ENCODE peak calls at places on chromosomes 4 and X, in nine cellular contexts. I, K, L, Y, H, W, D, X and O are unnamed samples.

GRCh38 chrX:54810532-54810931 is 3.0 kb downstream of the MAGED2 start:
- DNase-seq in W (no peak), I (no peak), L (no peak), H (no peak), D (no peak), K (no peak), X (no peak), Y (no peak), O (no peak)

GRCh38 chr4:185149392-185149791 is 6.3 kb downstream of the SLC25A4 start:
- DNase-seq in I (no peak), L (no peak), X (no peak), W (no peak), Y (no peak), D (no peak), K (no peak), H (no peak), O (no peak)

GRCh38 chr4:12145106-12145505 is 716.4 kb upstream of the HS3ST1 start:
- DNase-seq in D (no peak), L (no peak), I (no peak), H (no peak), Y (no peak), W (no peak), X (no peak), K (no peak), O (no peak)

GRCh38 chrX:9134341-9134740 is 100.4 kb upstream of the FAM9B start:
- DNase-seq in W (no peak), D (no peak), H (no peak), K (no peak), I (no peak), Y (no peak), L (no peak), X (no peak), O (no peak)

GRCh38 chrX:24395775-24396174 is 35.3 kb downstream of the SUPT20HL1 start:
- DNase-seq in H (peak), L (peak), D (peak), X (no peak), Y (no peak), K (peak), I (peak), W (no peak), O (peak)

GRCh38 chrX:154091678-154092077 is 5.8 kb downstream of the MECP2 start:
- DNase-seq in K (no peak), Y (peak), I (no peak), L (no peak), W (no peak), H (no peak), X (no peak), D (no peak), O (no peak)

GRCh38 chr4:175298119-175298518 is 380.0 kb downstream of the ADAM29 start:
- DNase-seq in D (peak), W (no peak), I (no peak), K (no peak), Y (no peak), L (no peak), X (no peak), H (no peak), O (no peak)

GRCh38 chrX:19548279-19548678 is 33.0 kb upstream of the MAP3K15 start:
- DNase-seq in Y (no peak), D (no peak), L (no peak), H (no peak), X (no peak), W (no peak), K (no peak), I (no peak), O (no peak)

GRCh38 chrX:139692506-139692849 is 15.5 kb downstream of the MCF2 start:
- DNase-seq in D (peak), W (no peak), H (no peak), X (no peak), I (no peak), K (no peak), Y (no peak), L (no peak), O (no peak)

GRCh38 chr4:114108869-114109268 is 129.4 kb upstream of the ARSJ start:
- DNase-seq in H (no peak), L (no peak), K (no peak), I (no peak), Y (no peak), W (no peak), D (peak), X (no peak), O (no peak)

GRCh38 chr4:90498175-90498574 is 371.0 kb downstream of the CCSER1 start:
- DNase-seq in I (no peak), D (no peak), W (no peak), X (no peak), H (no peak), L (no peak), K (no peak), Y (no peak), O (no peak)

GRCh38 chr4:90495936-90496335 is 368.7 kb downstream of the CCSER1 start:
- DNase-seq in X (no peak), K (no peak), W (no peak), L (no peak), I (no peak), H (no peak), Y (no peak), D (no peak), O (no peak)

DNA sequence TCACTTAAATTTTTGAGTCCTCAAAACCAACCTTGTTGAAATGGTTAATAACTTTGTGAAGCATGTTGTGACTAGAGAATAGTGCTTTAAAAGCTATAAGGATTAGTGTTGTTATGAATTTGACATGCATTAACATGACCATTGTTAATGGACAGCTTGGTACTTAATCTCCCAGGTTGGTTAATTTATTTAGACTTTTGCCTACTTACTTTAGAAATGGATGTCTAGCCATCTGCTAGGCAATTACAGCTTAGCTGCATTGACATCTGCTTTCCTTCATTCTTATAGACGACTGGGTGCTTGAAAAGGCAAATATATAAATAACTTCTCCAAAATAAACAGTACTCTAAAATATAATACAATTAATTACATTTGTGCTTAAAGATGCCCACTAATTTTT is 368.0 kb downstream of the CCSER1 start:
- DNase-seq in L (no peak), K (no peak), X (no peak), I (no peak), W (no peak), D (no peak), H (no peak), Y (no peak), O (no peak)
- TF ChIP-seq CTCF in L (no peak), K (no peak), X (no peak), I (no peak), W (no peak), D (no peak), H (no peak), Y (no peak), O (no peak)

GRCh38 chr4:138494931-138495330 is 252.8 kb upstream of the SLC7A11 start:
- DNase-seq in W (no peak), H (no peak), I (no peak), K (no peak), X (no peak), L (no peak), D (peak), Y (no peak), O (peak)
- TF ChIP-seq CTCF in W (no peak), H (no peak), I (peak), K (no peak), X (no peak), L (no peak), D (peak), Y (peak), O (peak)

GRCh38 chr4:109576462-109576861 is 16.4 kb downstream of the MCUB start:
- DNase-seq in H (no peak), X (no peak), K (no peak), D (no peak), W (no peak), I (no peak), Y (no peak), L (no peak), O (no peak)

GRCh38 chr4:109572154-109572553 is 12.1 kb downstream of the MCUB start:
- DNase-seq in W (no peak), L (no peak), I (no peak), H (no peak), D (no peak), Y (no peak), X (no peak), K (no peak), O (no peak)

GRCh38 chr4:109571494-109571893 is 11.4 kb downstream of the MCUB start:
- DNase-seq in K (no peak), L (no peak), D (no peak), H (no peak), W (no peak), Y (no peak), X (no peak), I (no peak), O (no peak)

GRCh38 chr4:109574931-109575804 is 15.1 kb downstream of the MCUB start:
- DNase-seq in D (no peak), I (no peak), X (no peak), H (no peak), K (no peak), L (no peak), Y (no peak), W (no peak), O (no peak)

DNA sequence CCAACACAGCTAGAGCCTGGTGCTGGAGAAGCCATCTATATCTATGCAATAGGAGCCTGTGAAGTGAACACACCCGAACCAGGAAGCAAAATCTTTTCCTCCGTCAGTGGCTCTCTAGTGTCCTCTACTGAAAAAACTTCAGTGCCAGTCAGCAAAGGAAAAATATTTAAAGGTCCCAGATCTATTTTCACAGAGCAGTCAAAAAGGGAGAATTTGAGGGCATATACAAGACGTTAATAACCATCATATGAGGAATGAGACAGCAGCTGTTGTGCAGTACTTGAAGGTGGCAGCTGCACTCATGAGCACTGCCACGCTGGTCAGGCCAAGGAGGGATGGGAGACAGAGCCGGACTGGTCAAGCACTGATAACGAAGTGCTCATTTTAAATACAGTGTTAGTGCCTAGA is 14.4 kb downstream of the MCUB start:
- DNase-seq in H (no peak), X (no peak), L (no peak), I (no peak), D (no peak), W (no peak), K (peak), Y (no peak), O (no peak)
- TF ChIP-seq CTCF in H (no peak), X (no peak), L (peak), I (peak), D (peak), W (peak), K (peak), Y (peak), O (no peak)

GRCh38 chr4:183100298-183100599 is 1.2 kb downstream of the WWC2 start:
- DNase-seq in D (no peak), X (no peak), L (no peak), Y (no peak), I (no peak), H (no peak), K (no peak), W (no peak), O (no peak)

GRCh38 chr4:183098723-183099536 is at the start of gene WWC2:
- DNase-seq in L (peak), H (peak), W (peak), I (peak), K (peak), X (peak), Y (peak), D (peak), O (peak)

GRCh38 chr4:183098080-183098722 is 856 bp upstream of the WWC2 start:
- DNase-seq in L (no peak), X (peak), Y (peak), K (peak), D (peak), W (no peak), I (no peak), H (no peak), O (no peak)

GRCh38 chr4:183100827-183101226 is 1.8 kb downstream of the WWC2 start:
- DNase-seq in L (no peak), Y (no peak), K (no peak), X (no peak), I (no peak), H (no peak), W (no peak), D (no peak), O (no peak)

GRCh38 chr4:183099537-183100297 is 660 bp downstream of the WWC2 start:
- DNase-seq in W (no peak), D (no peak), X (no peak), H (no peak), I (no peak), K (no peak), Y (peak), L (peak), O (no peak)
- TF ChIP-seq CTCF in W (no peak), D (peak), X (no peak), H (peak), I (no peak), K (no peak), Y (peak), L (no peak), O (peak)

DNA sequence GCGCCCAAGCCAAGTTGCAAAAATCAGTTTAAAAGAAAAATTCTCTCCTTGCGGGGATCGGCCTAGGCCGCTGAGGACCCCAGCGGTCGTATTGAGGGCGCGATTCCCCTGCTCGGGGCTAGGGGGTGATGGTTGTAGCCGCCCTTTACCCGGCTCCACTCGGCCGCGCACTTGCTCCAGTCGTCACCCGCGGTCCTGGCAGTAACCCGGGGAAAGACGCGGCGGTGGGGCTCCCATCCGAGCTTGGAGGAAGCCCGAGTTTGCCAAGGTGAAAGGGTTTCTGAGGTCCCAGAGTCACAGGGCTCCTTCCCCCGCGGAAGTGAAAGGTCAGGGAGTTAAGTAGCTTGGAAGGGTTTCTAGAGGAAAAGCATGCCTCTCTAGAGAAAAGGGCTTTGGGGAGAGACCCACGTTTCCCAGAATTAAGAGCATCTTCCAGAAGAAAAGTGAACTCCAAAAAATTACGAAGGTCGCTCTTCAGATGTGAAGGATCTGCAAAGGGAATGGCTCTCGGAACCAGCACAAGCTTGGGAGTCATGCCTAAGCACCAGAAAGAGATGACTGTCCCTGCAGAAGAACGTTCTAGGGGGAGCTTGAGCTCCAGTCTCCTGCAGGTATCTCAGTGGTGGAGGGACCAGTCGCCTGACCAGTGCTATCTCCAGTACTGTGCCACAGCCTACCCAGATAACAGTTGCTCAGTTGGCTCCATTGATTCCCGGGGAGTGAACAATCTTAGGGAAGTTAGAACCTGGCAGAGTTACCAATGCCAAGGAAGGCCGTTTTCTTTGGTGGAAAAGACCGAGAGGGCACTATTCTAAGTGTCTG is 873 bp downstream of the LAP3 start:
- DNase-seq in Y (peak), W (no peak), D (peak), I (no peak), L (no peak), K (peak), H (no peak), X (peak), O (no peak)
- TF ChIP-seq CTCF in Y (no peak), W (no peak), D (no peak), I (peak), L (no peak), K (no peak), H (no peak), X (no peak), O (peak)

DNA sequence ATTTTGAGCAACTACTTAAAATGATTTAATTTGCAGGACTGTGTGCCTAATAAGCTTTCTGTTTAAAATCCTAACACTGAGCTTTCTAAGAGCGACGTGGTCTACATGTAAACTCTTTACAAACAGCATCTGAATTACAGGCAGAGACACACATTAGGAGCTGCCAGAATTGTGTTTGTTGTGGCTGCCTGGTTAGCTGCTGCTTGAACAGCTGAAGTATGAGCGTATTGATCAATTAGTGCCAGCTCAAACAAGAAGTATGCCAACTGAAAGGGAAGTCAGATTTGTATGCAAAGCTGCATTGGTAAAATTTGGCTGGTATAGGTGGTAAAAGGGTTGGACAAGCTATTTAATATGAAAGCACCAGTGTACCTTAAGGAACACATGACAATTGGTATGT is 384.4 kb downstream of the PCDH7 start:
- DNase-seq in H (no peak), W (no peak), X (no peak), Y (no peak), L (no peak), D (no peak), I (no peak), K (no peak), O (no peak)
- TF ChIP-seq CTCF in H (no peak), W (no peak), X (no peak), Y (no peak), L (no peak), D (no peak), I (no peak), K (no peak), O (no peak)